ENCODE peak calls at places on chromosomes 5 and 9, in ten cellular contexts. One of them, this sample, is unnamed.
A peak's percentile ranks its signal among the peaks of the same experiment; 100 is the strongest.

GRCh38 chr5:171992813-171993212 is 13.6 kb downstream of the FBXW11 start:
- DNase-seq in activated T-cell treated with anti-CD3 and anti-CD28 coated beads, Interleukin-2, amount 50 U/mL, for 1 hour: no peak
- DNase-seq in stimulated activated CD4-positive, alpha-beta T cell treated with anti-CD3 and anti-CD28 coated beads, Interleukin-2, amount 100 ng/mL, for 48 hours: no peak
- DNase-seq in NCI-H2227 treated with DMSO at 0.1 percent for 48 hours: no peak
- DNase-seq in NCI-H460: no peak
- DNase-seq in T-helper 9 cell: no peak
- DNase-seq in mucosa of gallbladder: no peak
- DNase-seq in activated T-helper 1 cell treated with anti-CD3 and anti-CD28 coated beads, Interleukin-2, amount 50 U/mL, for 16 hours: no peak
- DNase-seq in iPS-NIHi11: no peak
- DNase-seq in activated CD4-positive, alpha-beta T cell treated with anti-CD3 and anti-CD28 coated beads for 4 hours: no peak
- DNase-seq in this sample: no peak

GRCh38 chr5:38414348-38414747 is 142.1 kb downstream of the LIFR start:
- DNase-seq in activated T-cell treated with anti-CD3 and anti-CD28 coated beads, Interleukin-2, amount 50 U/mL, for 1 hour: no peak
- DNase-seq in stimulated activated CD4-positive, alpha-beta T cell treated with anti-CD3 and anti-CD28 coated beads, Interleukin-2, amount 100 ng/mL, for 48 hours: no peak
- DNase-seq in NCI-H2227 treated with DMSO at 0.1 percent for 48 hours: no peak
- DNase-seq in NCI-H460: no peak
- DNase-seq in T-helper 9 cell: no peak
- DNase-seq in mucosa of gallbladder: no peak
- DNase-seq in activated T-helper 1 cell treated with anti-CD3 and anti-CD28 coated beads, Interleukin-2, amount 50 U/mL, for 16 hours: no peak
- DNase-seq in iPS-NIHi11: no peak
- DNase-seq in activated CD4-positive, alpha-beta T cell treated with anti-CD3 and anti-CD28 coated beads for 4 hours: no peak
- DNase-seq in this sample: no peak

GRCh38 chr5:162268694-162269481 is 201.3 kb downstream of the GABRG2 start:
- DNase-seq in activated T-cell treated with anti-CD3 and anti-CD28 coated beads, Interleukin-2, amount 50 U/mL, for 1 hour: no peak
- DNase-seq in stimulated activated CD4-positive, alpha-beta T cell treated with anti-CD3 and anti-CD28 coated beads, Interleukin-2, amount 100 ng/mL, for 48 hours: no peak
- DNase-seq in NCI-H2227 treated with DMSO at 0.1 percent for 48 hours: no peak
- DNase-seq in NCI-H460: no peak
- DNase-seq in T-helper 9 cell: no peak
- DNase-seq in mucosa of gallbladder: no peak
- DNase-seq in activated T-helper 1 cell treated with anti-CD3 and anti-CD28 coated beads, Interleukin-2, amount 50 U/mL, for 16 hours: no peak
- DNase-seq in iPS-NIHi11: no peak
- DNase-seq in activated CD4-positive, alpha-beta T cell treated with anti-CD3 and anti-CD28 coated beads for 4 hours: no peak
- DNase-seq in this sample: no peak

GRCh38 chr5:88694087-88694703 is 188.8 kb downstream of the MEF2C start:
- DNase-seq in activated T-cell treated with anti-CD3 and anti-CD28 coated beads, Interleukin-2, amount 50 U/mL, for 1 hour: no peak
- DNase-seq in stimulated activated CD4-positive, alpha-beta T cell treated with anti-CD3 and anti-CD28 coated beads, Interleukin-2, amount 100 ng/mL, for 48 hours: no peak
- DNase-seq in NCI-H2227 treated with DMSO at 0.1 percent for 48 hours: no peak
- DNase-seq in NCI-H460: no peak
- DNase-seq in T-helper 9 cell: no peak
- DNase-seq in mucosa of gallbladder: no peak
- DNase-seq in activated T-helper 1 cell treated with anti-CD3 and anti-CD28 coated beads, Interleukin-2, amount 50 U/mL, for 16 hours: no peak
- DNase-seq in iPS-NIHi11: no peak
- DNase-seq in activated CD4-positive, alpha-beta T cell treated with anti-CD3 and anti-CD28 coated beads for 4 hours: no peak
- DNase-seq in this sample: no peak

GRCh38 chr5:65247594-65247993 is 234.1 kb downstream of the ADAMTS6 start:
- DNase-seq in activated T-cell treated with anti-CD3 and anti-CD28 coated beads, Interleukin-2, amount 50 U/mL, for 1 hour: no peak
- DNase-seq in stimulated activated CD4-positive, alpha-beta T cell treated with anti-CD3 and anti-CD28 coated beads, Interleukin-2, amount 100 ng/mL, for 48 hours: no peak
- DNase-seq in NCI-H2227 treated with DMSO at 0.1 percent for 48 hours: no peak
- DNase-seq in NCI-H460: no peak
- DNase-seq in T-helper 9 cell: no peak
- DNase-seq in mucosa of gallbladder: no peak
- DNase-seq in activated T-helper 1 cell treated with anti-CD3 and anti-CD28 coated beads, Interleukin-2, amount 50 U/mL, for 16 hours: no peak
- DNase-seq in iPS-NIHi11: no peak
- DNase-seq in activated CD4-positive, alpha-beta T cell treated with anti-CD3 and anti-CD28 coated beads for 4 hours: no peak
- DNase-seq in this sample: no peak

GRCh38 chr9:135116371-135116770 is 28.9 kb downstream of the OLFM1 start:
- DNase-seq in activated T-cell treated with anti-CD3 and anti-CD28 coated beads, Interleukin-2, amount 50 U/mL, for 1 hour: no peak
- DNase-seq in stimulated activated CD4-positive, alpha-beta T cell treated with anti-CD3 and anti-CD28 coated beads, Interleukin-2, amount 100 ng/mL, for 48 hours: no peak
- DNase-seq in NCI-H2227 treated with DMSO at 0.1 percent for 48 hours: no peak
- DNase-seq in NCI-H460: no peak
- DNase-seq in T-helper 9 cell: no peak
- DNase-seq in mucosa of gallbladder: no peak
- DNase-seq in activated T-helper 1 cell treated with anti-CD3 and anti-CD28 coated beads, Interleukin-2, amount 50 U/mL, for 16 hours: no peak
- DNase-seq in iPS-NIHi11: no peak
- DNase-seq in activated CD4-positive, alpha-beta T cell treated with anti-CD3 and anti-CD28 coated beads for 4 hours: no peak
- DNase-seq in this sample: no peak

GRCh38 chr5:92518318-92518913 is 1062.6 kb downstream of the NR2F1-AS1 start:
- DNase-seq in activated T-cell treated with anti-CD3 and anti-CD28 coated beads, Interleukin-2, amount 50 U/mL, for 1 hour: no peak
- DNase-seq in stimulated activated CD4-positive, alpha-beta T cell treated with anti-CD3 and anti-CD28 coated beads, Interleukin-2, amount 100 ng/mL, for 48 hours: no peak
- DNase-seq in NCI-H2227 treated with DMSO at 0.1 percent for 48 hours: no peak
- DNase-seq in NCI-H460: peak; percentile 30
- DNase-seq in T-helper 9 cell: no peak
- DNase-seq in mucosa of gallbladder: no peak
- DNase-seq in activated T-helper 1 cell treated with anti-CD3 and anti-CD28 coated beads, Interleukin-2, amount 50 U/mL, for 16 hours: no peak
- DNase-seq in iPS-NIHi11: peak; percentile 74
- DNase-seq in activated CD4-positive, alpha-beta T cell treated with anti-CD3 and anti-CD28 coated beads for 4 hours: no peak
- DNase-seq in this sample: peak; percentile 30

GRCh38 chr9:92686954-92687353 is 17.0 kb upstream of the IPPK start:
- DNase-seq in activated T-cell treated with anti-CD3 and anti-CD28 coated beads, Interleukin-2, amount 50 U/mL, for 1 hour: no peak
- DNase-seq in stimulated activated CD4-positive, alpha-beta T cell treated with anti-CD3 and anti-CD28 coated beads, Interleukin-2, amount 100 ng/mL, for 48 hours: no peak
- DNase-seq in NCI-H2227 treated with DMSO at 0.1 percent for 48 hours: no peak
- DNase-seq in NCI-H460: peak; percentile 26
- DNase-seq in T-helper 9 cell: no peak
- DNase-seq in mucosa of gallbladder: no peak
- DNase-seq in activated T-helper 1 cell treated with anti-CD3 and anti-CD28 coated beads, Interleukin-2, amount 50 U/mL, for 16 hours: no peak
- DNase-seq in iPS-NIHi11: peak; percentile 28
- DNase-seq in activated CD4-positive, alpha-beta T cell treated with anti-CD3 and anti-CD28 coated beads for 4 hours: no peak
- DNase-seq in this sample: no peak

GRCh38 chr5:142610176-142611001 is 75.5 kb downstream of the FGF1 start:
- DNase-seq in activated T-cell treated with anti-CD3 and anti-CD28 coated beads, Interleukin-2, amount 50 U/mL, for 1 hour: no peak
- DNase-seq in stimulated activated CD4-positive, alpha-beta T cell treated with anti-CD3 and anti-CD28 coated beads, Interleukin-2, amount 100 ng/mL, for 48 hours: no peak
- DNase-seq in NCI-H2227 treated with DMSO at 0.1 percent for 48 hours: no peak
- DNase-seq in NCI-H460: no peak
- DNase-seq in T-helper 9 cell: no peak
- DNase-seq in mucosa of gallbladder: no peak
- DNase-seq in activated T-helper 1 cell treated with anti-CD3 and anti-CD28 coated beads, Interleukin-2, amount 50 U/mL, for 16 hours: no peak
- DNase-seq in iPS-NIHi11: no peak
- DNase-seq in activated CD4-positive, alpha-beta T cell treated with anti-CD3 and anti-CD28 coated beads for 4 hours: no peak
- DNase-seq in this sample: no peak

GRCh38 chr5:149656576-149657182 is 73.4 kb upstream of the PPARGC1B start:
- DNase-seq in activated T-cell treated with anti-CD3 and anti-CD28 coated beads, Interleukin-2, amount 50 U/mL, for 1 hour: peak; percentile 29
- DNase-seq in stimulated activated CD4-positive, alpha-beta T cell treated with anti-CD3 and anti-CD28 coated beads, Interleukin-2, amount 100 ng/mL, for 48 hours: peak; percentile 48
- DNase-seq in NCI-H2227 treated with DMSO at 0.1 percent for 48 hours: no peak
- DNase-seq in NCI-H460: peak; percentile 32
- DNase-seq in T-helper 9 cell: no peak
- DNase-seq in mucosa of gallbladder: peak; percentile 46
- DNase-seq in activated T-helper 1 cell treated with anti-CD3 and anti-CD28 coated beads, Interleukin-2, amount 50 U/mL, for 16 hours: no peak
- DNase-seq in iPS-NIHi11: peak; percentile 71
- DNase-seq in activated CD4-positive, alpha-beta T cell treated with anti-CD3 and anti-CD28 coated beads for 4 hours: no peak
- DNase-seq in this sample: peak; percentile 24

GRCh38 chr9:27355166-27355565 is 58.2 kb upstream of the EQTN start:
- DNase-seq in activated T-cell treated with anti-CD3 and anti-CD28 coated beads, Interleukin-2, amount 50 U/mL, for 1 hour: no peak
- DNase-seq in stimulated activated CD4-positive, alpha-beta T cell treated with anti-CD3 and anti-CD28 coated beads, Interleukin-2, amount 100 ng/mL, for 48 hours: no peak
- DNase-seq in NCI-H2227 treated with DMSO at 0.1 percent for 48 hours: no peak
- DNase-seq in NCI-H460: no peak
- DNase-seq in T-helper 9 cell: no peak
- DNase-seq in mucosa of gallbladder: no peak
- DNase-seq in activated T-helper 1 cell treated with anti-CD3 and anti-CD28 coated beads, Interleukin-2, amount 50 U/mL, for 16 hours: no peak
- DNase-seq in iPS-NIHi11: no peak
- DNase-seq in activated CD4-positive, alpha-beta T cell treated with anti-CD3 and anti-CD28 coated beads for 4 hours: no peak
- DNase-seq in this sample: no peak

GRCh38 chr9:127919253-127919815 is 2.5 kb upstream of the ST6GALNAC4 start:
- DNase-seq in activated T-cell treated with anti-CD3 and anti-CD28 coated beads, Interleukin-2, amount 50 U/mL, for 1 hour: no peak
- DNase-seq in stimulated activated CD4-positive, alpha-beta T cell treated with anti-CD3 and anti-CD28 coated beads, Interleukin-2, amount 100 ng/mL, for 48 hours: no peak
- DNase-seq in NCI-H2227 treated with DMSO at 0.1 percent for 48 hours: no peak
- DNase-seq in NCI-H460: peak; percentile 98
- DNase-seq in T-helper 9 cell: no peak
- DNase-seq in mucosa of gallbladder: peak; percentile 89
- DNase-seq in activated T-helper 1 cell treated with anti-CD3 and anti-CD28 coated beads, Interleukin-2, amount 50 U/mL, for 16 hours: no peak
- DNase-seq in iPS-NIHi11: no peak
- DNase-seq in activated CD4-positive, alpha-beta T cell treated with anti-CD3 and anti-CD28 coated beads for 4 hours: no peak
- DNase-seq in this sample: no peak

GRCh38 chr9:28073278-28073677 is 500.0 kb upstream of the C9orf72 start:
- DNase-seq in activated T-cell treated with anti-CD3 and anti-CD28 coated beads, Interleukin-2, amount 50 U/mL, for 1 hour: no peak
- DNase-seq in stimulated activated CD4-positive, alpha-beta T cell treated with anti-CD3 and anti-CD28 coated beads, Interleukin-2, amount 100 ng/mL, for 48 hours: no peak
- DNase-seq in NCI-H2227 treated with DMSO at 0.1 percent for 48 hours: no peak
- DNase-seq in NCI-H460: peak; percentile 25
- DNase-seq in T-helper 9 cell: no peak
- DNase-seq in mucosa of gallbladder: peak; percentile 13
- DNase-seq in activated T-helper 1 cell treated with anti-CD3 and anti-CD28 coated beads, Interleukin-2, amount 50 U/mL, for 16 hours: no peak
- DNase-seq in iPS-NIHi11: peak; percentile 21
- DNase-seq in activated CD4-positive, alpha-beta T cell treated with anti-CD3 and anti-CD28 coated beads for 4 hours: no peak
- DNase-seq in this sample: no peak

GRCh38 chr5:127492854-127493738 is 24.3 kb upstream of the PRRC1 start:
- DNase-seq in activated T-cell treated with anti-CD3 and anti-CD28 coated beads, Interleukin-2, amount 50 U/mL, for 1 hour: no peak
- DNase-seq in stimulated activated CD4-positive, alpha-beta T cell treated with anti-CD3 and anti-CD28 coated beads, Interleukin-2, amount 100 ng/mL, for 48 hours: no peak
- DNase-seq in NCI-H2227 treated with DMSO at 0.1 percent for 48 hours: peak; percentile 68
- DNase-seq in NCI-H460: peak; percentile 53
- DNase-seq in T-helper 9 cell: no peak
- DNase-seq in mucosa of gallbladder: no peak
- DNase-seq in activated T-helper 1 cell treated with anti-CD3 and anti-CD28 coated beads, Interleukin-2, amount 50 U/mL, for 16 hours: no peak
- DNase-seq in iPS-NIHi11: peak; percentile 28
- DNase-seq in activated CD4-positive, alpha-beta T cell treated with anti-CD3 and anti-CD28 coated beads for 4 hours: peak; percentile 3
- DNase-seq in this sample: peak; percentile 19

GRCh38 chr9:100759166-100759565 is 181.3 kb downstream of the CAVIN4 start:
- DNase-seq in activated T-cell treated with anti-CD3 and anti-CD28 coated beads, Interleukin-2, amount 50 U/mL, for 1 hour: no peak
- DNase-seq in stimulated activated CD4-positive, alpha-beta T cell treated with anti-CD3 and anti-CD28 coated beads, Interleukin-2, amount 100 ng/mL, for 48 hours: no peak
- DNase-seq in NCI-H2227 treated with DMSO at 0.1 percent for 48 hours: no peak
- DNase-seq in NCI-H460: no peak
- DNase-seq in T-helper 9 cell: no peak
- DNase-seq in mucosa of gallbladder: no peak
- DNase-seq in activated T-helper 1 cell treated with anti-CD3 and anti-CD28 coated beads, Interleukin-2, amount 50 U/mL, for 16 hours: no peak
- DNase-seq in iPS-NIHi11: no peak
- DNase-seq in activated CD4-positive, alpha-beta T cell treated with anti-CD3 and anti-CD28 coated beads for 4 hours: no peak
- DNase-seq in this sample: no peak

GRCh38 chr9:110031511-110032173 is 176.3 kb downstream of the C9orf152 start:
- DNase-seq in activated T-cell treated with anti-CD3 and anti-CD28 coated beads, Interleukin-2, amount 50 U/mL, for 1 hour: no peak
- DNase-seq in stimulated activated CD4-positive, alpha-beta T cell treated with anti-CD3 and anti-CD28 coated beads, Interleukin-2, amount 100 ng/mL, for 48 hours: no peak
- DNase-seq in NCI-H2227 treated with DMSO at 0.1 percent for 48 hours: no peak
- DNase-seq in NCI-H460: no peak
- DNase-seq in T-helper 9 cell: no peak
- DNase-seq in mucosa of gallbladder: no peak
- DNase-seq in activated T-helper 1 cell treated with anti-CD3 and anti-CD28 coated beads, Interleukin-2, amount 50 U/mL, for 16 hours: no peak
- DNase-seq in iPS-NIHi11: no peak
- DNase-seq in activated CD4-positive, alpha-beta T cell treated with anti-CD3 and anti-CD28 coated beads for 4 hours: no peak
- DNase-seq in this sample: no peak

GRCh38 chr5:43315262-43315661 is 2.0 kb upstream of the HMGCS1 start:
- DNase-seq in activated T-cell treated with anti-CD3 and anti-CD28 coated beads, Interleukin-2, amount 50 U/mL, for 1 hour: no peak
- DNase-seq in stimulated activated CD4-positive, alpha-beta T cell treated with anti-CD3 and anti-CD28 coated beads, Interleukin-2, amount 100 ng/mL, for 48 hours: peak; percentile 26
- DNase-seq in NCI-H2227 treated with DMSO at 0.1 percent for 48 hours: no peak
- DNase-seq in NCI-H460: no peak
- DNase-seq in T-helper 9 cell: no peak
- DNase-seq in mucosa of gallbladder: no peak
- DNase-seq in activated T-helper 1 cell treated with anti-CD3 and anti-CD28 coated beads, Interleukin-2, amount 50 U/mL, for 16 hours: no peak
- DNase-seq in iPS-NIHi11: no peak
- DNase-seq in activated CD4-positive, alpha-beta T cell treated with anti-CD3 and anti-CD28 coated beads for 4 hours: no peak
- DNase-seq in this sample: no peak

GRCh38 chr9:77899679-77900354 is 131.8 kb downstream of the GNAQ start:
- DNase-seq in activated T-cell treated with anti-CD3 and anti-CD28 coated beads, Interleukin-2, amount 50 U/mL, for 1 hour: no peak
- DNase-seq in stimulated activated CD4-positive, alpha-beta T cell treated with anti-CD3 and anti-CD28 coated beads, Interleukin-2, amount 100 ng/mL, for 48 hours: no peak
- DNase-seq in NCI-H2227 treated with DMSO at 0.1 percent for 48 hours: no peak
- DNase-seq in NCI-H460: no peak
- DNase-seq in T-helper 9 cell: no peak
- DNase-seq in mucosa of gallbladder: no peak
- DNase-seq in activated T-helper 1 cell treated with anti-CD3 and anti-CD28 coated beads, Interleukin-2, amount 50 U/mL, for 16 hours: no peak
- DNase-seq in iPS-NIHi11: no peak
- DNase-seq in activated CD4-positive, alpha-beta T cell treated with anti-CD3 and anti-CD28 coated beads for 4 hours: no peak
- DNase-seq in this sample: no peak

GRCh38 chr5:74953961-74954720 is 88.0 kb upstream of the FAM169A start:
- DNase-seq in activated T-cell treated with anti-CD3 and anti-CD28 coated beads, Interleukin-2, amount 50 U/mL, for 1 hour: no peak
- DNase-seq in stimulated activated CD4-positive, alpha-beta T cell treated with anti-CD3 and anti-CD28 coated beads, Interleukin-2, amount 100 ng/mL, for 48 hours: no peak
- DNase-seq in NCI-H2227 treated with DMSO at 0.1 percent for 48 hours: no peak
- DNase-seq in NCI-H460: no peak
- DNase-seq in T-helper 9 cell: no peak
- DNase-seq in mucosa of gallbladder: peak; percentile 42
- DNase-seq in activated T-helper 1 cell treated with anti-CD3 and anti-CD28 coated beads, Interleukin-2, amount 50 U/mL, for 16 hours: no peak
- DNase-seq in iPS-NIHi11: no peak
- DNase-seq in activated CD4-positive, alpha-beta T cell treated with anti-CD3 and anti-CD28 coated beads for 4 hours: no peak
- DNase-seq in this sample: no peak

GRCh38 chr5:72034710-72035109 is 72.6 kb upstream of the MAP1B start:
- DNase-seq in activated T-cell treated with anti-CD3 and anti-CD28 coated beads, Interleukin-2, amount 50 U/mL, for 1 hour: no peak
- DNase-seq in stimulated activated CD4-positive, alpha-beta T cell treated with anti-CD3 and anti-CD28 coated beads, Interleukin-2, amount 100 ng/mL, for 48 hours: no peak
- DNase-seq in NCI-H2227 treated with DMSO at 0.1 percent for 48 hours: no peak
- DNase-seq in NCI-H460: no peak
- DNase-seq in T-helper 9 cell: no peak
- DNase-seq in mucosa of gallbladder: no peak
- DNase-seq in activated T-helper 1 cell treated with anti-CD3 and anti-CD28 coated beads, Interleukin-2, amount 50 U/mL, for 16 hours: no peak
- DNase-seq in iPS-NIHi11: no peak
- DNase-seq in activated CD4-positive, alpha-beta T cell treated with anti-CD3 and anti-CD28 coated beads for 4 hours: no peak
- DNase-seq in this sample: no peak

GRCh38 chr9:36865731-36866635 is 168.1 kb downstream of the PAX5 start:
- DNase-seq in activated T-cell treated with anti-CD3 and anti-CD28 coated beads, Interleukin-2, amount 50 U/mL, for 1 hour: no peak
- DNase-seq in stimulated activated CD4-positive, alpha-beta T cell treated with anti-CD3 and anti-CD28 coated beads, Interleukin-2, amount 100 ng/mL, for 48 hours: no peak
- DNase-seq in NCI-H2227 treated with DMSO at 0.1 percent for 48 hours: no peak
- DNase-seq in NCI-H460: no peak
- DNase-seq in T-helper 9 cell: no peak
- DNase-seq in mucosa of gallbladder: no peak
- DNase-seq in activated T-helper 1 cell treated with anti-CD3 and anti-CD28 coated beads, Interleukin-2, amount 50 U/mL, for 16 hours: no peak
- DNase-seq in iPS-NIHi11: no peak
- DNase-seq in activated CD4-positive, alpha-beta T cell treated with anti-CD3 and anti-CD28 coated beads for 4 hours: no peak
- DNase-seq in this sample: no peak

GRCh38 chr5:5351288-5352089 is 71.0 kb upstream of the ICE1 start:
- DNase-seq in activated T-cell treated with anti-CD3 and anti-CD28 coated beads, Interleukin-2, amount 50 U/mL, for 1 hour: no peak
- DNase-seq in stimulated activated CD4-positive, alpha-beta T cell treated with anti-CD3 and anti-CD28 coated beads, Interleukin-2, amount 100 ng/mL, for 48 hours: no peak
- DNase-seq in NCI-H2227 treated with DMSO at 0.1 percent for 48 hours: no peak
- DNase-seq in NCI-H460: peak; percentile 8
- DNase-seq in T-helper 9 cell: no peak
- DNase-seq in mucosa of gallbladder: no peak
- DNase-seq in activated T-helper 1 cell treated with anti-CD3 and anti-CD28 coated beads, Interleukin-2, amount 50 U/mL, for 16 hours: no peak
- DNase-seq in iPS-NIHi11: peak; percentile 35
- DNase-seq in activated CD4-positive, alpha-beta T cell treated with anti-CD3 and anti-CD28 coated beads for 4 hours: no peak
- DNase-seq in this sample: no peak

GRCh38 chr5:64635056-64635686 is 55.1 kb upstream of the SHISAL2B start:
- DNase-seq in activated T-cell treated with anti-CD3 and anti-CD28 coated beads, Interleukin-2, amount 50 U/mL, for 1 hour: no peak
- DNase-seq in stimulated activated CD4-positive, alpha-beta T cell treated with anti-CD3 and anti-CD28 coated beads, Interleukin-2, amount 100 ng/mL, for 48 hours: no peak
- DNase-seq in NCI-H2227 treated with DMSO at 0.1 percent for 48 hours: no peak
- DNase-seq in NCI-H460: peak; percentile 31
- DNase-seq in T-helper 9 cell: no peak
- DNase-seq in mucosa of gallbladder: no peak
- DNase-seq in activated T-helper 1 cell treated with anti-CD3 and anti-CD28 coated beads, Interleukin-2, amount 50 U/mL, for 16 hours: no peak
- DNase-seq in iPS-NIHi11: peak; percentile 20
- DNase-seq in activated CD4-positive, alpha-beta T cell treated with anti-CD3 and anti-CD28 coated beads for 4 hours: no peak
- DNase-seq in this sample: no peak

GRCh38 chr5:128687930-128688329 is 149.9 kb upstream of the FBN2 start:
- DNase-seq in activated T-cell treated with anti-CD3 and anti-CD28 coated beads, Interleukin-2, amount 50 U/mL, for 1 hour: no peak
- DNase-seq in stimulated activated CD4-positive, alpha-beta T cell treated with anti-CD3 and anti-CD28 coated beads, Interleukin-2, amount 100 ng/mL, for 48 hours: no peak
- DNase-seq in NCI-H2227 treated with DMSO at 0.1 percent for 48 hours: no peak
- DNase-seq in NCI-H460: no peak
- DNase-seq in T-helper 9 cell: no peak
- DNase-seq in mucosa of gallbladder: no peak
- DNase-seq in activated T-helper 1 cell treated with anti-CD3 and anti-CD28 coated beads, Interleukin-2, amount 50 U/mL, for 16 hours: no peak
- DNase-seq in iPS-NIHi11: no peak
- DNase-seq in activated CD4-positive, alpha-beta T cell treated with anti-CD3 and anti-CD28 coated beads for 4 hours: no peak
- DNase-seq in this sample: no peak

GRCh38 chr5:112686675-112687074 is 51.0 kb upstream of the APC start:
- DNase-seq in activated T-cell treated with anti-CD3 and anti-CD28 coated beads, Interleukin-2, amount 50 U/mL, for 1 hour: no peak
- DNase-seq in stimulated activated CD4-positive, alpha-beta T cell treated with anti-CD3 and anti-CD28 coated beads, Interleukin-2, amount 100 ng/mL, for 48 hours: no peak
- DNase-seq in NCI-H2227 treated with DMSO at 0.1 percent for 48 hours: no peak
- DNase-seq in NCI-H460: no peak
- DNase-seq in T-helper 9 cell: no peak
- DNase-seq in mucosa of gallbladder: no peak
- DNase-seq in activated T-helper 1 cell treated with anti-CD3 and anti-CD28 coated beads, Interleukin-2, amount 50 U/mL, for 16 hours: no peak
- DNase-seq in iPS-NIHi11: no peak
- DNase-seq in activated CD4-positive, alpha-beta T cell treated with anti-CD3 and anti-CD28 coated beads for 4 hours: no peak
- DNase-seq in this sample: no peak

GRCh38 chr9:85987236-85987635 is 46.3 kb downstream of the NAA35 start:
- DNase-seq in activated T-cell treated with anti-CD3 and anti-CD28 coated beads, Interleukin-2, amount 50 U/mL, for 1 hour: no peak
- DNase-seq in stimulated activated CD4-positive, alpha-beta T cell treated with anti-CD3 and anti-CD28 coated beads, Interleukin-2, amount 100 ng/mL, for 48 hours: no peak
- DNase-seq in NCI-H2227 treated with DMSO at 0.1 percent for 48 hours: no peak
- DNase-seq in NCI-H460: no peak
- DNase-seq in T-helper 9 cell: no peak
- DNase-seq in mucosa of gallbladder: no peak
- DNase-seq in activated T-helper 1 cell treated with anti-CD3 and anti-CD28 coated beads, Interleukin-2, amount 50 U/mL, for 16 hours: no peak
- DNase-seq in iPS-NIHi11: no peak
- DNase-seq in activated CD4-positive, alpha-beta T cell treated with anti-CD3 and anti-CD28 coated beads for 4 hours: no peak
- DNase-seq in this sample: no peak

GRCh38 chr9:117644607-117645244 is 59.5 kb upstream of the TLR4 start:
- DNase-seq in activated T-cell treated with anti-CD3 and anti-CD28 coated beads, Interleukin-2, amount 50 U/mL, for 1 hour: peak; percentile 48
- DNase-seq in stimulated activated CD4-positive, alpha-beta T cell treated with anti-CD3 and anti-CD28 coated beads, Interleukin-2, amount 100 ng/mL, for 48 hours: peak; percentile 48
- DNase-seq in NCI-H2227 treated with DMSO at 0.1 percent for 48 hours: peak; percentile 67
- DNase-seq in NCI-H460: peak; percentile 63
- DNase-seq in T-helper 9 cell: peak; percentile 13
- DNase-seq in mucosa of gallbladder: peak; percentile 65
- DNase-seq in activated T-helper 1 cell treated with anti-CD3 and anti-CD28 coated beads, Interleukin-2, amount 50 U/mL, for 16 hours: peak; percentile 7
- DNase-seq in iPS-NIHi11: peak; percentile 61
- DNase-seq in activated CD4-positive, alpha-beta T cell treated with anti-CD3 and anti-CD28 coated beads for 4 hours: peak; percentile 16
- DNase-seq in this sample: peak; percentile 34

GRCh38 chr9:76188905-76189304 is 205.3 kb downstream of the RFK start:
- DNase-seq in activated T-cell treated with anti-CD3 and anti-CD28 coated beads, Interleukin-2, amount 50 U/mL, for 1 hour: no peak
- DNase-seq in stimulated activated CD4-positive, alpha-beta T cell treated with anti-CD3 and anti-CD28 coated beads, Interleukin-2, amount 100 ng/mL, for 48 hours: no peak
- DNase-seq in NCI-H2227 treated with DMSO at 0.1 percent for 48 hours: no peak
- DNase-seq in NCI-H460: no peak
- DNase-seq in T-helper 9 cell: no peak
- DNase-seq in mucosa of gallbladder: no peak
- DNase-seq in activated T-helper 1 cell treated with anti-CD3 and anti-CD28 coated beads, Interleukin-2, amount 50 U/mL, for 16 hours: no peak
- DNase-seq in iPS-NIHi11: no peak
- DNase-seq in activated CD4-positive, alpha-beta T cell treated with anti-CD3 and anti-CD28 coated beads for 4 hours: no peak
- DNase-seq in this sample: no peak